ENCODE peak calls at places on chromosome 6, in seven cellular contexts. F is HuH-7; D is WTC11; E is cerebellar cortex; X is naive thymus-derived CD8-positive, alpha-beta T cell; C is mesenteric fat pad; O is Ammon's horn. P is an unnamed sample.

GRCh38 chr6:42331019-42331418 is 113.4 kb upstream of the MRPS10 start:
- DNase-seq in E (no peak), D (no peak), F (no peak), X (no peak), O (no peak), C (no peak), P (no peak)

GRCh38 chr6:34182751-34183531 is 37.1 kb upstream of the GRM4 start:
- DNase-seq in X (peak), D (no peak), O (no peak), F (no peak), C (peak), E (no peak), P (peak)

GRCh38 chr6:159254186-159254585 is 85.0 kb downstream of the FNDC1 start:
- DNase-seq in C (no peak), F (no peak), O (no peak), E (no peak), X (no peak), D (no peak), P (no peak)

GRCh38 chr6:49462599-49462926 is 490 bp downstream of the MMUT start:
- DNase-seq in X (no peak), C (no peak), E (no peak), O (no peak), D (no peak), F (no peak), P (peak)

GRCh38 chr6:167920165-167920564 is 77.3 kb upstream of the KIF25 start:
- DNase-seq in C (no peak), E (no peak), O (no peak), X (no peak), D (no peak), F (no peak), P (no peak)

GRCh38 chr6:108748063-108748462 is 100.2 kb upstream of the ARMC2 start:
- DNase-seq in E (no peak), X (no peak), F (no peak), D (no peak), C (no peak), O (no peak), P (no peak)

GRCh38 chr6:133553652-133554051 is 312.5 kb downstream of the EYA4 start:
- DNase-seq in X (peak), D (peak), E (peak), O (peak), F (peak), C (no peak), P (peak)

GRCh38 chr6:127824061-127824460 is 76.8 kb downstream of the THEMIS start:
- DNase-seq in X (no peak), E (no peak), D (no peak), C (no peak), O (no peak), F (no peak), P (no peak)

GRCh38 chr6:7146079-7146828 is 38.5 kb downstream of the RREB1 start:
- DNase-seq in C (no peak), O (peak), E (no peak), F (no peak), D (no peak), X (no peak), P (peak)

GRCh38 chr6:39377530-39377929 is 55.0 kb upstream of the KCNK16 start:
- DNase-seq in F (peak), D (peak), E (peak), X (no peak), O (peak), C (no peak), P (peak)

GRCh38 chr6:31568537-31568961 is 3.5 kb upstream of the LTA start:
- DNase-seq in E (no peak), D (no peak), X (peak), O (no peak), C (no peak), F (no peak), P (no peak)

GRCh38 chr6:135117413-135117968 is 62.9 kb upstream of the HBS1L start:
- DNase-seq in F (no peak), X (no peak), O (no peak), E (no peak), C (no peak), D (no peak), P (no peak)

GRCh38 chr6:56220078-56220477 is 27.3 kb downstream of the COL21A1 start:
- DNase-seq in X (no peak), D (no peak), F (no peak), O (no peak), E (no peak), C (no peak), P (no peak)

GRCh38 chr6:137291441-137291840 is 72.3 kb upstream of the IFNGR1 start:
- DNase-seq in D (no peak), O (peak), C (no peak), F (no peak), E (no peak), X (no peak), P (no peak)

GRCh38 chr6:113147544-113147943 is 709.6 kb upstream of the MARCKS start:
- DNase-seq in E (no peak), X (no peak), O (no peak), F (no peak), C (no peak), D (no peak), P (no peak)

GRCh38 chr6:6686176-6686575 is 97.7 kb downstream of the LY86 start:
- DNase-seq in D (no peak), X (no peak), O (no peak), C (no peak), E (no peak), F (no peak), P (no peak)

GRCh38 chr6:11616200-11616611 is 78.7 kb downstream of the TMEM170B start:
- DNase-seq in C (no peak), D (no peak), O (no peak), E (peak), F (no peak), X (no peak), P (no peak)

GRCh38 chr6:17156112-17156921 is 54.5 kb downstream of the STMND1 start:
- DNase-seq in O (peak), E (peak), C (no peak), D (peak), F (peak), X (peak), P (peak)

GRCh38 chr6:45483501-45483900 is 105.8 kb upstream of the SUPT3H start:
- DNase-seq in C (no peak), D (no peak), X (no peak), F (no peak), E (no peak), O (no peak), P (no peak)

GRCh38 chr6:89411269-89412070 is 603 bp downstream of the RRAGD start:
- DNase-seq in D (peak), F (peak), X (peak), O (peak), C (no peak), E (peak), P (peak)

GRCh38 chr6:41426438-41426851 is 91.0 kb downstream of the NCR2 start:
- DNase-seq in C (no peak), E (no peak), O (no peak), F (no peak), D (peak), X (peak), P (peak)

GRCh38 chr6:15551798-15552197 is 111.0 kb downstream of the DTNBP1 start:
- DNase-seq in D (no peak), F (no peak), O (no peak), E (no peak), X (no peak), C (no peak), P (no peak)

GRCh38 chr6:5333653-5334052 is 72.3 kb downstream of the FARS2 start:
- DNase-seq in D (no peak), X (no peak), C (no peak), F (no peak), O (no peak), E (no peak), P (no peak)

GRCh38 chr6:105859441-105859840 is 226.7 kb upstream of the PRDM1 start:
- DNase-seq in F (no peak), E (no peak), X (no peak), C (no peak), O (no peak), D (no peak), P (no peak)

GRCh38 chr6:109313139-109313538 is 69.1 kb downstream of the CD164 start:
- DNase-seq in O (no peak), F (no peak), C (no peak), D (no peak), X (no peak), E (no peak), P (no peak)

GRCh38 chr6:11427091-11427739 is 110.3 kb upstream of the TMEM170B start:
- DNase-seq in D (no peak), C (no peak), E (no peak), O (no peak), F (no peak), X (no peak), P (no peak)

GRCh38 chr6:81194374-81194773 is 558.1 kb downstream of the TENT5A start:
- DNase-seq in O (no peak), F (no peak), C (no peak), D (no peak), E (no peak), X (no peak), P (no peak)